ENCODE peak calls at places on chromosomes 2 and 18, in eight cellular contexts. J, T, Z, W, F, D, P and G are unnamed samples.

GRCh38 chr2:76450024-76450475 is 739.3 kb upstream of the GCFC2 start:
- DNase-seq in J (no peak), T (no peak), Z (no peak), W (no peak), F (no peak), D (no peak), P (no peak), G (no peak)

GRCh38 chr2:145617906-145618305 is 1098.0 kb upstream of the ZEB2 start:
- DNase-seq in J (no peak), T (no peak), Z (peak; percentile 71), W (peak; percentile 68), F (no peak), D (no peak), P (no peak), G (no peak)

GRCh38 chr2:180571559-180571958 is 408.8 kb upstream of the UBE2E3 start:
- DNase-seq in J (no peak), T (no peak), Z (peak; percentile 79), W (peak; percentile 77), F (no peak), D (no peak), P (no peak), G (no peak)

GRCh38 chr2:100664021-100664755 is 101.4 kb downstream of the PDCL3 start:
- DNase-seq in J (no peak), T (no peak), Z (no peak), W (no peak), F (no peak), D (no peak), P (no peak), G (no peak)

GRCh38 chr2:48471048-48471474 is 58.9 kb upstream of the STON1 start:
- DNase-seq in J (no peak), T (no peak), Z (peak; percentile 60), W (peak; percentile 78), F (no peak), D (no peak), P (no peak), G (no peak)

GRCh38 chr2:71500426-71501079 is 47.2 kb downstream of the DYSF start:
- DNase-seq in J (no peak), T (no peak), Z (no peak), W (no peak), F (no peak), D (no peak), P (peak; percentile 80), G (no peak)

GRCh38 chr2:53715568-53715967 is 52.0 kb upstream of the CHAC2 start:
- DNase-seq in J (no peak), T (no peak), Z (peak; percentile 6), W (no peak), F (no peak), D (no peak), P (no peak), G (no peak)

GRCh38 chr2:146984014-146984413 is 860.8 kb upstream of the ACVR2A start:
- DNase-seq in J (no peak), T (no peak), Z (no peak), W (no peak), F (no peak), D (no peak), P (no peak), G (no peak)

GRCh38 chr2:67666386-67667053 is 269.4 kb downstream of the ETAA1 start:
- DNase-seq in J (no peak), T (no peak), Z (no peak), W (peak; percentile 15), F (no peak), D (no peak), P (peak; percentile 71), G (no peak)

GRCh38 chr18:49901862-49902340 is 88.6 kb upstream of the ACAA2 start:
- DNase-seq in J (no peak), T (no peak), Z (no peak), W (no peak), F (no peak), D (no peak), P (no peak), G (no peak)

GRCh38 chr2:65278450-65279030 is 50.9 kb downstream of the ACTR2 start:
- DNase-seq in J (no peak), T (no peak), Z (peak; percentile 77), W (peak; percentile 49), F (no peak), D (no peak), P (no peak), G (no peak)

GRCh38 chr2:185436787-185437372 is 301.7 kb upstream of the FSIP2 start:
- DNase-seq in J (no peak), T (no peak), Z (peak; percentile 11), W (no peak), F (no peak), D (no peak), P (no peak), G (no peak)
- H3K4me1 ChIP-seq in J (no peaks in the 10 kb centered on the region), T (peaks cover 12% of the 10 kb centered on the region), Z (no peaks in the 10 kb centered on the region), W (no peaks in the 10 kb centered on the region), F (no peaks in the 10 kb centered on the region), D (no peaks in the 10 kb centered on the region), P (no peaks in the 10 kb centered on the region), G (no peaks in the 10 kb centered on the region)

GRCh38 chr18:9930299-9930884 is 16.6 kb downstream of the VAPA start:
- DNase-seq in J (no peak), T (no peak), Z (no peak), W (no peak), F (no peak), D (no peak), P (no peak), G (no peak)
- H3K4me1 ChIP-seq in J (peaks cover 34% of the 10 kb centered on the region), T (peaks cover 81% of the 10 kb centered on the region), Z (peaks cover 4% of the 10 kb centered on the region), W (peaks cover 4% of the 10 kb centered on the region), F (peaks cover 83% of the 10 kb centered on the region), D (peaks cover 67% of the 10 kb centered on the region), P (peaks cover 4% of the 10 kb centered on the region), G (peaks cover 10% of the 10 kb centered on the region)

GRCh38 chr18:58541789-58542425 is 87.0 kb downstream of the ALPK2 start:
- DNase-seq in J (no peak), T (no peak), Z (peak; percentile 100), W (peak; percentile 99), F (no peak), D (peak; percentile 17), P (no peak), G (peak; percentile 30)
- H3K4me1 ChIP-seq in J (no peaks in the 10 kb centered on the region), T (peaks cover 30% of the 10 kb centered on the region), Z (peaks cover 7% of the 10 kb centered on the region), W (peaks cover 12% of the 10 kb centered on the region), F (peaks cover 21% of the 10 kb centered on the region), D (peaks cover 21% of the 10 kb centered on the region), P (peaks cover 7% of the 10 kb centered on the region), G (no peaks in the 10 kb centered on the region)

DNA sequence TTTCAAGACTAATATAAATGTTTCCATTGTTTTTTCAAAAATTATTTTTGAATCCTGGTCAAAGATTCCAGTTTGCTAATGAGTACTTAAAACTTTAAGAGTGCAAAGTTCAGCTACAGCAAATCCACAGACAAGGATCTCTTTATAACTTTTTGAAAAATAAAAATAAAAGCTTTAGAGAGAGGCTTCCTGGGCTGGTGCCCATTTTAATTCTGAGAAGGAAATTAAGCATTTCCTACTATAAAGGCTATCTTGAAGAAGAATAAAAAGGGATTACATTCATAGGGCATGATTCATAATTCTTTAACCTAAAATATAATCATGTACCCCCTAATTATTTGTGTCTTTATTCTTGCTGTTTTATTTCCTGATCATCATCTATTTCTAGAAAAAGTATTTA is 38.2 kb downstream of the DNAJC10 start:
- DNase-seq in J (no peak), T (no peak), Z (no peak), W (no peak), F (no peak), D (no peak), P (no peak), G (no peak)
- H3K4me1 ChIP-seq in J (no peaks in the 10 kb centered on the region), T (no peaks in the 10 kb centered on the region), Z (no peaks in the 10 kb centered on the region), W (no peaks in the 10 kb centered on the region), F (no peaks in the 10 kb centered on the region), D (no peaks in the 10 kb centered on the region), P (no peaks in the 10 kb centered on the region), G (no peaks in the 10 kb centered on the region)

GRCh38 chr2:8289111-8289510 is 392.7 kb upstream of the ID2 start:
- DNase-seq in J (no peak), T (no peak), Z (no peak), W (no peak), F (no peak), D (no peak), P (no peak), G (no peak)
- H3K4me1 ChIP-seq in J (no peaks in the 10 kb centered on the region), T (no peaks in the 10 kb centered on the region), Z (no peaks in the 10 kb centered on the region), W (no peaks in the 10 kb centered on the region), F (no peaks in the 10 kb centered on the region), D (no peaks in the 10 kb centered on the region), P (peaks cover 2% of the 10 kb centered on the region), G (no peaks in the 10 kb centered on the region)

DNA sequence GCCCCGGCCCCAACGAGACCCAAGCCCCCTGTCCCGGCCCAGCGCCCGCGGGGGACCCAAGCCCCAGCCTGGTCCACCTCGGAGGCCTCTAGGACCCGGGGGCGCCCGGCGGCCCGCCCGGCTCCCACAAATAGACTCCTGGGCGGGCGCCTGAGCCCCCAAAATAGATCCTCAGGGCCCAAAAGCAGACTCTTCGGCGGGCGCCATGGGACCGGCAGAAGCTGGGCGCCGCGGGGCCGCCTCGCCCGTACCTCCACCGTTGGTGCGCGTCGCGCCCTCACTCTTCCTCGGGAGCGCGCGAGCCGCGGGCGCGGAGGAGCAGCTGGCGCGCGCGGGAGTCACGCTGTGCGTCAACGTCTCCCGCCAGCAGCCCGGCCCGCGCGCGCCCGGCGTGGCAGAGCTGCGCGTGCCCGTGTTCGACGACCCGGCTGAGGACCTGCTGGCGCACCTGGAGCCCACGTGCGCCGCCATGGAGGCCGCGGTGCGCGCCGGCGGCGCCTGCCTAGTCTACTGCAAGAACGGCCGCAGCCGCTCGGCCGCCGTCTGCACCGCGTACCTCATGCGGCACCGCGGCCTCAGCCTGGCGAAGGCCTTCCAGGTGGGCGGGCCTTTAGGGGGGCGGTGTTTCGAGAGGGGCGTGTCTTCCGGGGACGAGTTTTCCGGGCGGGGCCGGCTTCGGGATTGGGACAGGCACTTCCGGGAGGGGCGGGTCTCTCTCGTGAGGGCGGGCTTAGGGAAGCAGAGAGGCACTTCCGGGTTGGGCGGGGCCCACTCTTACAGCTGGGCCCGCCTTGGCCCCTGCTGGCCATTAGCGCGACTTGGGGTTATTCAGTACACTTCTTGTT is 545 bp downstream of the DUSP28 start:
- DNase-seq in J (peak; percentile 100), T (peak; percentile 98), Z (peak; percentile 97), W (peak; percentile 97), F (peak; percentile 100), D (peak; percentile 99), P (peak; percentile 100), G (peak; percentile 99)
- H3K4me1 ChIP-seq in J (peaks cover 45% of the 10 kb centered on the region), T (peaks cover 20% of the 10 kb centered on the region), Z (peaks cover 9% of the 10 kb centered on the region), W (peaks cover 16% of the 10 kb centered on the region), F (peaks cover 59% of the 10 kb centered on the region), D (peaks cover 85% of the 10 kb centered on the region), P (peaks cover 6% of the 10 kb centered on the region), G (peaks cover 10% of the 10 kb centered on the region)

GRCh38 chr2:134177351-134177931 is 76.4 kb upstream of the MGAT5 start:
- DNase-seq in J (no peak), T (no peak), Z (peak; percentile 81), W (peak; percentile 27), F (peak; percentile 71), D (no peak), P (no peak), G (no peak)

GRCh38 chr2:134173338-134174016 is 80.4 kb upstream of the MGAT5 start:
- DNase-seq in J (no peak), T (no peak), Z (no peak), W (no peak), F (peak; percentile 54), D (no peak), P (peak; percentile 75), G (no peak)

GRCh38 chr2:134178109-134178877 is 75.6 kb upstream of the MGAT5 start:
- DNase-seq in J (no peak), T (no peak), Z (peak; percentile 35), W (peak; percentile 11), F (no peak), D (peak; percentile 24), P (no peak), G (no peak)

GRCh38 chr2:134175834-134176233 is 78.0 kb upstream of the MGAT5 start:
- DNase-seq in J (no peak), T (no peak), Z (no peak), W (no peak), F (no peak), D (no peak), P (no peak), G (no peak)

GRCh38 chr2:134174711-134175110 is 79.2 kb upstream of the MGAT5 start:
- DNase-seq in J (no peak), T (no peak), Z (no peak), W (no peak), F (no peak), D (no peak), P (peak; percentile 58), G (no peak)
- H3K4me1 ChIP-seq in J (peaks cover 4% of the 10 kb centered on the region), T (peaks cover 34% of the 10 kb centered on the region), Z (peaks cover 4% of the 10 kb centered on the region), W (peaks cover 19% of the 10 kb centered on the region), F (peaks cover 54% of the 10 kb centered on the region), D (peaks cover 78% of the 10 kb centered on the region), P (peaks cover 23% of the 10 kb centered on the region), G (peaks cover 7% of the 10 kb centered on the region)